ENCODE peak calls at places on chromosomes 7 and 10, in seven cellular contexts. One of them, this sample, is unnamed.
A peak's percentile ranks its signal among the peaks of the same experiment; 100 is the strongest.

GRCh38 chr10:122560279-122560804 is at the start of gene DMBT1:
- DNase-seq in mesendoderm: no peak
- DNase-seq in H9: no peak
- DNase-seq in IMR-90: no peak
- DNase-seq in mesenchymal stem cell: no peak
- DNase-seq in neuronal stem cell: no peak
- DNase-seq in H1: no peak
- DNase-seq in this sample: no peak

GRCh38 chr7:42319631-42320030 is 82.6 kb upstream of the GLI3 start:
- DNase-seq in mesendoderm: no peak
- DNase-seq in H9: no peak
- DNase-seq in IMR-90: no peak
- DNase-seq in mesenchymal stem cell: no peak
- DNase-seq in neuronal stem cell: no peak
- DNase-seq in H1: no peak
- DNase-seq in this sample: no peak

GRCh38 chr10:19862811-19863515 is 46.7 kb downstream of the PLXDC2 start:
- DNase-seq in mesendoderm: no peak
- DNase-seq in H9: no peak
- DNase-seq in IMR-90: no peak
- DNase-seq in mesenchymal stem cell: no peak
- DNase-seq in neuronal stem cell: no peak
- DNase-seq in H1: no peak
- DNase-seq in this sample: no peak

GRCh38 chr10:29917311-29917710 is 142.1 kb downstream of the JCAD start:
- DNase-seq in mesendoderm: no peak
- DNase-seq in H9: no peak
- DNase-seq in IMR-90: no peak
- DNase-seq in mesenchymal stem cell: no peak
- DNase-seq in neuronal stem cell: no peak
- DNase-seq in H1: no peak
- DNase-seq in this sample: no peak

GRCh38 chr7:84336303-84336702 is 141.7 kb upstream of the SEMA3A start:
- DNase-seq in mesendoderm: peak; percentile 73
- DNase-seq in H9: no peak
- DNase-seq in IMR-90: peak; percentile 88
- DNase-seq in mesenchymal stem cell: peak; percentile 72
- DNase-seq in neuronal stem cell: no peak
- DNase-seq in H1: no peak
- DNase-seq in this sample: peak; percentile 54

GRCh38 chr7:100589341-100589935 is 3.3 kb downstream of the FBXO24 start:
- DNase-seq in mesendoderm: no peak
- DNase-seq in H9: peak; percentile 52
- DNase-seq in IMR-90: no peak
- DNase-seq in mesenchymal stem cell: no peak
- DNase-seq in neuronal stem cell: no peak
- DNase-seq in H1: no peak
- DNase-seq in this sample: no peak

GRCh38 chr10:19816420-19817250 is at the start of gene PLXDC2:
- DNase-seq in mesendoderm: peak; percentile 88
- DNase-seq in H9: peak; percentile 51
- DNase-seq in IMR-90: peak; percentile 36
- DNase-seq in mesenchymal stem cell: peak; percentile 59
- DNase-seq in neuronal stem cell: peak; percentile 44
- DNase-seq in H1: peak; percentile 79
- DNase-seq in this sample: peak; percentile 68

GRCh38 chr10:110304394-110304779 is 333 bp downstream of the SMNDC1 start:
- DNase-seq in mesendoderm: no peak
- DNase-seq in H9: no peak
- DNase-seq in IMR-90: no peak
- DNase-seq in mesenchymal stem cell: no peak
- DNase-seq in neuronal stem cell: no peak
- DNase-seq in H1: no peak
- DNase-seq in this sample: peak; percentile 51

GRCh38 chr7:69687739-69688431 is 89.6 kb downstream of the AUTS2 start:
- DNase-seq in mesendoderm: no peak
- DNase-seq in H9: no peak
- DNase-seq in IMR-90: no peak
- DNase-seq in mesenchymal stem cell: no peak
- DNase-seq in neuronal stem cell: no peak
- DNase-seq in H1: no peak
- DNase-seq in this sample: peak; percentile 26
- H3K9ac ChIP-seq in mesendoderm: no peak overlapping the region
- H3K9ac ChIP-seq in H9: no peak overlapping the region
- H3K9ac ChIP-seq in IMR-90: no peak overlapping the region
- H3K9ac ChIP-seq in mesenchymal stem cell: no peak overlapping the region
- H3K9ac ChIP-seq in neuronal stem cell: no peak overlapping the region
- H3K9ac ChIP-seq in H1: no peak overlapping the region
- H3K9ac ChIP-seq in this sample: no peak overlapping the region

GRCh38 chr7:95172420-95172819 is 151.9 kb downstream of the PON1 start:
- DNase-seq in mesendoderm: no peak
- DNase-seq in H9: no peak
- DNase-seq in IMR-90: no peak
- DNase-seq in mesenchymal stem cell: no peak
- DNase-seq in neuronal stem cell: no peak
- DNase-seq in H1: no peak
- DNase-seq in this sample: no peak

DNA sequence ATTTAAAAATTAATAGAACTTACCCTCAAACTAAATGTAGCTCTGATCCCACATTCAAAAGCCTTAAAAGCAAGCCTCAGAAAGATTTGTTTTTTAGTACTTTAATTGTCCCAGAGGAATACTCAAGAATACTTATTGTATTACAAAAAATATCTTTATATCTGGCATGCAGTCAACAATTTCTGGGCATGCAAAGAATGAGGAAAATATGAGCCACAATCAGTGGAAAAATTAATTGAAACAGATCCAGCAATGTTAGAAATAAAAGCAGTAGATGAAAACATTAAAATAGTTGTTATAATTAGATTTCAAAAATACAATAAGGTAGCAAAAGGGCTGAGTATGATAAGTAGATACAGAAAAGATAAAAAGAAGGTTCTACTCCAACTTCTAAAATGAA is 154.7 kb downstream of the PON1 start:
- DNase-seq in mesendoderm: no peak
- DNase-seq in H9: no peak
- DNase-seq in IMR-90: no peak
- DNase-seq in mesenchymal stem cell: no peak
- DNase-seq in neuronal stem cell: no peak
- DNase-seq in H1: no peak
- DNase-seq in this sample: no peak
- H4K8ac ChIP-seq in mesendoderm: no peak overlapping the region
- H4K8ac ChIP-seq in H9: no peak overlapping the region
- H4K8ac ChIP-seq in IMR-90: no peak overlapping the region
- H4K8ac ChIP-seq in mesenchymal stem cell: no peak overlapping the region
- H4K8ac ChIP-seq in neuronal stem cell: no peak overlapping the region
- H4K8ac ChIP-seq in H1: no peak overlapping the region
- H4K8ac ChIP-seq in this sample: no peak overlapping the region

GRCh38 chr7:145031162-145031561 is 195.3 kb upstream of the TPK1 start:
- DNase-seq in mesendoderm: peak; percentile 3
- DNase-seq in H9: no peak
- DNase-seq in IMR-90: no peak
- DNase-seq in mesenchymal stem cell: no peak
- DNase-seq in neuronal stem cell: no peak
- DNase-seq in H1: no peak
- DNase-seq in this sample: no peak

DNA sequence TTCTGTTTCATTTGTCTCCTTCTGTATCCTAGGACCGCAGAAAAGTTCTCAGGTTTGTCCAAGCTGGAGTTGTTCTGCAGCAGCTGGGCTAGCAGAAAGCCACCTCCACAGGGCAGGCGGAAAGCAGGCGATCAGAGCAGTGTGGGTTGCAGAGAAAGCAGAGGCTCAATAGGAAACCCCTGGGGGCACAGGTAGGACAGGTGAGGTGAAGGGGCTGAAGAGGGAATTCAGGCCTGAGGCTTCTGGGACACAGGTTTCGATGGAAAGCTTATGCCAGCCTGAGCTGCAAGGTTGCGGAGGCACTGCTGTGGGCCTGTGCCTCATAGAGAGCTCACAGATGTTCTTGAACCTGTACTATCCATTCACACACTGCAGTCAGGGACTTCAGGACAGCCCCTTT is 194.9 kb upstream of the TPK1 start:
- DNase-seq in mesendoderm: peak; percentile 30
- DNase-seq in H9: peak; percentile 36
- DNase-seq in IMR-90: no peak
- DNase-seq in mesenchymal stem cell: no peak
- DNase-seq in neuronal stem cell: no peak
- DNase-seq in H1: no peak
- DNase-seq in this sample: no peak
- H3K4ac ChIP-seq in mesendoderm: no peak overlapping the region
- H3K4ac ChIP-seq in H9: no peak overlapping the region
- H3K4ac ChIP-seq in IMR-90: no peak overlapping the region
- H3K4ac ChIP-seq in mesenchymal stem cell: no peak overlapping the region
- H3K4ac ChIP-seq in neuronal stem cell: no peak overlapping the region
- H3K4ac ChIP-seq in H1: no peak overlapping the region
- H3K4ac ChIP-seq in this sample: no peak overlapping the region

DNA sequence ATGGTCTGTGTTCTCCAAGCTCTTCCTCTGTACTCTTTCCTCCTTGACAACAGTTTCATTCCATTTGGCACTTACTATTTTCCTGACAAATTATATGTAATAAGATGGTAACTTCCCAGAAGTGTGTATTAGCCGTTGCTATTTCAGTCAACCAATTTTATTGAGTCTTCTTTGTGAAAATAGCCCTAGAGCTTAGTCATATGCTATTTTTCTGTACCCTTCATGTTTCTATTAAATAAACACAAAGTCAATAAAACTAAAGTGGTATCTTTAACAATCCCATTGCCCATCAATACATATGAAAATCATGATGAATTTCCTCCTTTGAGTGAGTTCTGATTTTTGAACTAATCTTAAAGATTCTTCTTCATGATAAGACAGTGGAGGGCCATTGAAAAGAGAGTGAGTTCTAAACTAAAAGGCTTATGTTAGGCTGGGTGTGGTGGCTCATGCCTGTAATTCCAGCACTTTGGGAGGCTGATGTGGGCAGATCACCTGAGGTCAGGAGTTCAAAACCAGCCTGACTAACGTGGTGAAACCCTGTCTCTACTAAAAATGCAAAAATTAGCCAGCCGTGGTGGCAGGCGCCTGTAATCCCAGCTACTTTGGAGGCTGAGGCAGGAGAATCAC is 5.9 kb upstream of the MYPN start:
- DNase-seq in mesendoderm: no peak
- DNase-seq in H9: no peak
- DNase-seq in IMR-90: no peak
- DNase-seq in mesenchymal stem cell: no peak
- DNase-seq in neuronal stem cell: no peak
- DNase-seq in H1: no peak
- DNase-seq in this sample: peak; percentile 51
- H3K9ac ChIP-seq in mesendoderm: no peak overlapping the region
- H3K9ac ChIP-seq in H9: no peak overlapping the region
- H3K9ac ChIP-seq in IMR-90: no peak overlapping the region
- H3K9ac ChIP-seq in mesenchymal stem cell: no peak overlapping the region
- H3K9ac ChIP-seq in neuronal stem cell: no peak overlapping the region
- H3K9ac ChIP-seq in H1: no peak overlapping the region
- H3K9ac ChIP-seq in this sample: no peak overlapping the region

GRCh38 chr7:105020926-105021325 is 6.9 kb downstream of the KMT2E start:
- DNase-seq in mesendoderm: no peak
- DNase-seq in H9: no peak
- DNase-seq in IMR-90: no peak
- DNase-seq in mesenchymal stem cell: no peak
- DNase-seq in neuronal stem cell: no peak
- DNase-seq in H1: no peak
- DNase-seq in this sample: no peak
- H4K8ac ChIP-seq in mesendoderm: no peak overlapping the region
- H4K8ac ChIP-seq in H9: no peak overlapping the region
- H4K8ac ChIP-seq in IMR-90: no peak overlapping the region
- H4K8ac ChIP-seq in mesenchymal stem cell: no peak overlapping the region
- H4K8ac ChIP-seq in neuronal stem cell: no peak overlapping the region
- H4K8ac ChIP-seq in H1: no peak overlapping the region
- H4K8ac ChIP-seq in this sample: no peak overlapping the region

GRCh38 chr7:47330561-47331178 is 251.2 kb downstream of the TNS3 start:
- DNase-seq in mesendoderm: no peak
- DNase-seq in H9: no peak
- DNase-seq in IMR-90: no peak
- DNase-seq in mesenchymal stem cell: no peak
- DNase-seq in neuronal stem cell: no peak
- DNase-seq in H1: peak; percentile 39
- DNase-seq in this sample: no peak
- H3K4ac ChIP-seq in mesendoderm: no peak overlapping the region
- H3K4ac ChIP-seq in H9: no peak overlapping the region
- H3K4ac ChIP-seq in IMR-90: peak overlapping the region; percentile 68
- H3K4ac ChIP-seq in mesenchymal stem cell: peak overlapping the region; percentile 37
- H3K4ac ChIP-seq in neuronal stem cell: no peak overlapping the region
- H3K4ac ChIP-seq in H1: no peak overlapping the region
- H3K4ac ChIP-seq in this sample: no peak overlapping the region

GRCh38 chr7:129089521-129090212 is 34.8 kb upstream of the TNPO3 start:
- DNase-seq in mesendoderm: no peak
- DNase-seq in H9: no peak
- DNase-seq in IMR-90: no peak
- DNase-seq in mesenchymal stem cell: peak; percentile 52
- DNase-seq in neuronal stem cell: no peak
- DNase-seq in H1: no peak
- DNase-seq in this sample: no peak

GRCh38 chr7:129094501-129094900 is 39.6 kb upstream of the TNPO3 start:
- DNase-seq in mesendoderm: no peak
- DNase-seq in H9: no peak
- DNase-seq in IMR-90: no peak
- DNase-seq in mesenchymal stem cell: no peak
- DNase-seq in neuronal stem cell: no peak
- DNase-seq in H1: no peak
- DNase-seq in this sample: no peak

GRCh38 chr7:129090307-129090907 is 35.5 kb upstream of the TNPO3 start:
- DNase-seq in mesendoderm: no peak
- DNase-seq in H9: no peak
- DNase-seq in IMR-90: no peak
- DNase-seq in mesenchymal stem cell: no peak
- DNase-seq in neuronal stem cell: no peak
- DNase-seq in H1: no peak
- DNase-seq in this sample: peak; percentile 15

GRCh38 chr7:129093867-129094456 is 39.1 kb upstream of the TNPO3 start:
- DNase-seq in mesendoderm: no peak
- DNase-seq in H9: no peak
- DNase-seq in IMR-90: no peak
- DNase-seq in mesenchymal stem cell: no peak
- DNase-seq in neuronal stem cell: no peak
- DNase-seq in H1: no peak
- DNase-seq in this sample: no peak

DNA sequence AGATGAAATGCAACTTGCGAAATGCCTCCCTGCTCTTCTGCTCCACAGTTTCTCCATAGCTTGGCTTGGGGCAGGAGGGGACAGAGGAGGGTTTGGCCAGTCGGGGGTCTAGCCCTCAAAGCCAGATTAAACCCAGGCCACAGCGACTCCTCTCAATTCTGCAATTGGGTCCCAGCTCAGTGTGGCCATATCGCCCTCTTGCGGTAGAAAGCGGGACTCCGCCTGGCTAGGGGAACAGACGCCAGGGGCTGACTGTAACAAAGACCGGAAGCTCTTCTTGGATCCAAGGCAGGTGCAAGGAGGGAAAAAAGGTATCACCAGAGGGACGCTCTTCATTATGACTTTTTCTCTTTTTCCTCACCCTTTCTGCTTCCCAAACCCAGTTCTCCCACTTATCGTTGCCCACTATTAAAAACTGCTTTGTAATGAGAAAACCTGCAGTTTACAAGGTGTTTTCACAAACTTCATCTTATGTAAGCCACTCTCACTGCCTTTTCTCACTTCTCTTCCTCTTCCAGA is 36.6 kb upstream of the TNPO3 start:
- DNase-seq in mesendoderm: peak; percentile 89
- DNase-seq in H9: peak; percentile 94
- DNase-seq in IMR-90: peak; percentile 44
- DNase-seq in mesenchymal stem cell: peak; percentile 65
- DNase-seq in neuronal stem cell: peak; percentile 84
- DNase-seq in H1: peak; percentile 100
- DNase-seq in this sample: peak; percentile 94
- H3K9ac ChIP-seq in mesendoderm: no peak overlapping the region
- H3K9ac ChIP-seq in H9: no peak overlapping the region
- H3K9ac ChIP-seq in IMR-90: no peak overlapping the region
- H3K9ac ChIP-seq in mesenchymal stem cell: no peak overlapping the region
- H3K9ac ChIP-seq in neuronal stem cell: no peak overlapping the region
- H3K9ac ChIP-seq in H1: no peak overlapping the region
- H3K9ac ChIP-seq in this sample: no peak overlapping the region

GRCh38 chr7:154571772-154572171 is 431.2 kb downstream of the PAXIP1 start:
- DNase-seq in mesendoderm: no peak
- DNase-seq in H9: no peak
- DNase-seq in IMR-90: no peak
- DNase-seq in mesenchymal stem cell: no peak
- DNase-seq in neuronal stem cell: no peak
- DNase-seq in H1: no peak
- DNase-seq in this sample: no peak
- H4K8ac ChIP-seq in mesendoderm: no peak overlapping the region
- H4K8ac ChIP-seq in H9: no peak overlapping the region
- H4K8ac ChIP-seq in IMR-90: no peak overlapping the region
- H4K8ac ChIP-seq in mesenchymal stem cell: no peak overlapping the region
- H4K8ac ChIP-seq in neuronal stem cell: no peak overlapping the region
- H4K8ac ChIP-seq in H1: no peak overlapping the region
- H4K8ac ChIP-seq in this sample: no peak overlapping the region